ENCODE peak calls at places on chromosomes 13 and 19, in five cellular contexts. P is suprapubic skin, A is stomach, V is tibial nerve, N is transverse colon. W is an unnamed sample.
A peak's percentile ranks its signal among the peaks of the same experiment; 100 is the strongest.

GRCh38 chr13:87128006-87128405 is 543.2 kb upstream of the SLITRK5 start:
- DNase-seq in P (no peak), A (no peak), V (no peak), N (no peak), W (no peak)

GRCh38 chr19:55358943-55359908 is 3.8 kb downstream of the GARIN5B start:
- DNase-seq in P (no peak), A (no peak), V (no peak), N (no peak), W (no peak)

GRCh38 chr13:51923983-51924539 is 62.3 kb downstream of the CCDC70 start:
- DNase-seq in P (no peak), A (peak; percentile 25), V (no peak), N (no peak), W (no peak)

GRCh38 chr13:42821437-42821836 is 40.1 kb downstream of the FAM216B start:
- DNase-seq in P (no peak), A (no peak), V (no peak), N (no peak), W (no peak)

GRCh38 chr19:55809381-55810058 is 22.3 kb downstream of the NLRP11 start:
- DNase-seq in P (no peak), A (peak; percentile 74), V (no peak), N (peak; percentile 71), W (peak; percentile 66)

GRCh38 chr13:29543230-29544215 is 52.0 kb downstream of the SLC7A1 start:
- DNase-seq in P (no peak), A (no peak), V (no peak), N (no peak), W (no peak)

GRCh38 chr19:6632002-6632621 is 37.8 kb downstream of the TNFSF14 start:
- DNase-seq in P (peak; percentile 65), A (peak; percentile 72), V (peak; percentile 62), N (peak; percentile 77), W (peak; percentile 82)

GRCh38 chr19:31461814-31462539 is 112.7 kb upstream of the TSHZ3 start:
- DNase-seq in P (no peak), A (no peak), V (no peak), N (no peak), W (no peak)

GRCh38 chr13:45799451-45799850 is 52.1 kb downstream of the SIAH3 start:
- DNase-seq in P (no peak), A (no peak), V (no peak), N (no peak), W (no peak)

GRCh38 chr19:33298146-33298911 is 4.0 kb downstream of the CEBPA start:
- DNase-seq in P (peak; percentile 71), A (peak; percentile 39), V (no peak), N (peak; percentile 9), W (peak; percentile 62)

GRCh38 chr19:50832666-50833065 is 708 bp downstream of the KLK15 start:
- DNase-seq in P (no peak), A (no peak), V (no peak), N (no peak), W (peak; percentile 33)

GRCh38 chr13:41554626-41555386 is 97.5 kb downstream of the RGCC start:
- DNase-seq in P (no peak), A (no peak), V (no peak), N (no peak), W (no peak)

GRCh38 chr13:48559638-48560320 is 26.9 kb upstream of the RCBTB2 start:
- DNase-seq in P (no peak), A (no peak), V (no peak), N (no peak), W (no peak)

DNA sequence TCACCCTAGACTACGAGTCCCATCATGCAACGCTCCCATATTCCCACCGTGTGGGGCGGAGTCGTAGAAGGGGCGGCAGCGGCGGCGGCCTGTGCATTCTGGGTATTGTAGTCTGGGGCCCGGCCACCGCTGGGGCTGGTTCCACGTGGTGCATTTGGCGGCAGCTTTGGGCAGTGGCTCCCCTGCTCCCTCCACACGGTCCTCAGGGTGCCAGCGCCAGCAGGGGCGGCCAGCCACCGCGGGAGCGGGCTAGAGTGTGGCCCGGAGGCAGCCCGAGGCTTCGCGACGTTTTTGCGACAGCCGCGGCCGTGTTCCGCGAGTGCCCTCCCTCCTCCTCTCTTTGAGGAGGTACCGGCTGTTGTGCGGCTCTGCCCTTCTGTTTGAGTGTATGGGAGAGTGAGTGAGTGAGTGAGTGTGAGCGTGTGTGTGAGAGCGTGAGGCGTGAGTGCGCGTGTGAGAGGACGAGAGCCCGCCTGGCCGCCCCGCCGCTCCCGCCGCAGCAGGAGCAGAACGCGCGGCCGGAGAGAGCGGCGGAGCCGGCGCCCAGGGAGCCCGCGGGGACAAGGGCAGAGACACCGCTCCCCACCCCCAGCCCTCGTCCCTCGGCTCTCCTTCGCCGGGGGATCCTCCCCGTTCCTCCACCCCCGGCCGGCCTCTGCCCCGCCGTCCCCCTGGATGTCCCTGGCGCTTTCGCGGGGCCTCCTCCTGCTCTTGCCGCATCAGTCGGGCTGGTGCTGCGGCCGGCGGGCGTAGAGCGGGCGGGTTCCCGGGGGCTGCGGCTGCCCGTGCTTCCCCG is at the start of gene CDK8:
- DNase-seq in P (peak; percentile 90), A (peak; percentile 88), V (peak; percentile 75), N (peak; percentile 92), W (peak; percentile 93)
- TF ChIP-seq POLR2A in P (no peak), A (no peak), V (no peak), N (peak; percentile 84), W (peak; percentile 77)

DNA sequence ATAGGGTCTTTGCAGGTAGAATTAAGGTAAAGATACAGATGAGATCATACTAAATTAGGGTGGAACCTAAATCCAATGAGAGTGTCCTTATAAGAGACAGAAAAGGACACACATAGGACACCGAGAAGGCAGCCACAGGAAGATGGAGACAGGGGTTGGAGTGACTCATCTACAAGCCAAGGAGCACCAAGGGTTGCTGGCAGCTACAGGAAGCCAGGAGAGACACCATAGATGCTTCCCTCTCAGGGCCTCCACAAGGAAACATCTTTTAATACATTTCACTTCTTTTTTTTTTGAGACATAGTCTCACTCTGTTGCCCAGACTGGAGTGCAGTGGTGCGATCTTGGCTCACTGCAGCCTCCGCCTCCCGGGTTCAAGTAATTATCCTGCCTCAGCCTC is 10.1 kb downstream of the TMEM143 start:
- DNase-seq in P (no peak), A (no peak), V (no peak), N (no peak), W (no peak)
- TF ChIP-seq EP300 in P (no peak), A (no peak), V (no peak), N (no peak), W (no peak)

GRCh38 chr19:39833464-39834286 is at the start of gene DYRK1B:
- DNase-seq in P (peak; percentile 99), A (peak; percentile 99), V (peak; percentile 96), N (peak; percentile 98), W (peak; percentile 99)
- TF ChIP-seq POLR2A in P (no peak), A (no peak), V (no peak), N (peak; percentile 42), W (no peak)

GRCh38 chr13:106521101-106521799 is 14.2 kb downstream of the EFNB2 start:
- DNase-seq in P (no peak), A (no peak), V (no peak), N (no peak), W (no peak)
- TF ChIP-seq EP300 in P (no peak), A (no peak), V (no peak), N (no peak), W (no peak)